ENCODE peak calls at places on chromosomes 11 and 22, in eight cellular contexts. E is stimulated activated effector memory CD8-positive, alpha-beta T cell treated with anti-CD3 and anti-CD28 coated beads, Interleukin-12 subunit alpha, Interleukin-12 subunit beta, amount 100 ng/mL, for 72 hours; M is CD4-positive, alpha-beta T cell; H is glomerular endothelial cell; U is HEK293T; J is PC-9; Y is stimulated activated CD4-positive, alpha-beta T cell treated with anti-CD3 and anti-CD28 coated beads, Interleukin-1b, Interleukin-23, amount 100 ng/mL, for 24 hours; A is stomach. O is an unnamed sample.

GRCh38 chr11:103703437-103703836 is 333.0 kb upstream of the DDI1 start:
- DNase-seq in E (no peak), A (no peak), Y (no peak), M (no peak), J (peak; percentile 34), H (no peak), U (no peak), O (no peak)

GRCh38 chr11:20599424-20600346 is at the start of gene SLC6A5:
- DNase-seq in H (no peak), U (peak; percentile 70), E (no peak), J (no peak), A (no peak), Y (no peak), M (no peak), O (no peak)

GRCh38 chr11:1398506-1399235 is 8.9 kb downstream of the BRSK2 start:
- DNase-seq in Y (no peak), H (no peak), U (no peak), A (no peak), M (no peak), E (no peak), J (no peak), O (no peak)

GRCh38 chr11:46724088-46724487 is 5.1 kb downstream of the F2 start:
- DNase-seq in A (no peak), J (no peak), H (no peak), M (no peak), U (no peak), Y (no peak), E (no peak), O (no peak)

GRCh38 chr11:94504689-94505293 is 7.5 kb upstream of the C11orf97 start:
- DNase-seq in J (peak; percentile 69), E (no peak), U (peak; percentile 40), A (no peak), M (no peak), Y (no peak), H (peak; percentile 67), O (peak; percentile 63)

GRCh38 chr22:37229805-37230672 is 14.0 kb downstream of the RAC2 start:
- DNase-seq in E (peak; percentile 70), J (peak; percentile 75), A (peak; percentile 67), M (peak; percentile 88), H (no peak), U (no peak), Y (peak; percentile 89), O (no peak)

GRCh38 chr22:20401376-20402020 is 7.5 kb downstream of the ZNF74 start:
- DNase-seq in J (no peak), M (no peak), E (no peak), U (no peak), H (no peak), Y (no peak), A (no peak), O (no peak)

GRCh38 chr11:24828938-24829337 is 332.1 kb downstream of the LUZP2 start:
- DNase-seq in J (no peak), H (no peak), A (no peak), U (no peak), E (no peak), M (no peak), Y (no peak), O (no peak)

GRCh38 chr11:72781063-72781312 is 12.9 kb downstream of the STARD10 start:
- DNase-seq in U (no peak), J (peak; percentile 52), Y (no peak), A (peak; percentile 71), M (no peak), E (no peak), H (no peak), O (no peak)

GRCh38 chr11:35087648-35088047 is 51.3 kb upstream of the CD44 start:
- DNase-seq in J (no peak), M (no peak), U (no peak), H (no peak), E (no peak), A (no peak), Y (no peak), O (no peak)

GRCh38 chr22:19787849-19788141 is 27.2 kb downstream of the TBX1 start:
- DNase-seq in U (no peak), E (no peak), A (no peak), J (no peak), M (no peak), Y (no peak), H (no peak), O (no peak)

GRCh38 chr22:25602924-25603323 is 38.4 kb downstream of the GRK3 start:
- DNase-seq in J (no peak), E (no peak), Y (no peak), M (no peak), A (no peak), U (no peak), H (no peak), O (no peak)

GRCh38 chr22:50486561-50487289 is at the start of gene MIOX:
- DNase-seq in A (no peak), Y (no peak), H (no peak), J (peak; percentile 53), U (no peak), E (no peak), M (no peak), O (no peak)

GRCh38 chr11:3796796-3797328 is 492 bp downstream of the NUP98 start:
- DNase-seq in A (no peak), E (no peak), Y (no peak), H (no peak), M (no peak), J (no peak), U (peak; percentile 54), O (no peak)

GRCh38 chr11:111531156-111531555 is 9.4 kb upstream of the LAYN start:
- DNase-seq in M (no peak), H (no peak), J (no peak), E (no peak), A (no peak), Y (no peak), U (no peak), O (no peak)

GRCh38 chr11:45580399-45580798 is 85.0 kb downstream of the CHST1 start:
- DNase-seq in E (no peak), A (no peak), U (peak; percentile 55), J (no peak), Y (no peak), M (no peak), H (peak; percentile 9), O (no peak)

GRCh38 chr22:30824096-30824495 is 129.4 kb downstream of the OSBP2 start:
- DNase-seq in H (no peak), J (no peak), U (no peak), A (no peak), Y (no peak), M (no peak), E (no peak), O (no peak)

GRCh38 chr11:127492025-127492424 is 491.5 kb upstream of the KIRREL3 start:
- DNase-seq in Y (no peak), M (no peak), J (no peak), E (no peak), H (peak; percentile 34), U (no peak), A (no peak), O (no peak)

GRCh38 chr11:3104961-3105790 is 48.0 kb upstream of the CARS1 start:
- DNase-seq in Y (no peak), E (no peak), U (no peak), J (no peak), A (peak; percentile 14), H (no peak), M (peak; percentile 25), O (no peak)

GRCh38 chr22:21991774-21992173 is 9.2 kb upstream of the TOP3B start:
- DNase-seq in Y (no peak), A (no peak), H (no peak), U (no peak), M (no peak), E (no peak), J (no peak), O (no peak)

GRCh38 chr11:133821776-133822175 is 23.5 kb downstream of the SPATA19 start:
- DNase-seq in A (peak; percentile 65), Y (no peak), J (no peak), M (no peak), E (no peak), H (peak; percentile 7), U (peak; percentile 79), O (peak; percentile 37)

GRCh38 chr22:38513063-38513462 is 7.0 kb upstream of the DDX17 start:
- DNase-seq in M (peak; percentile 47), H (no peak), Y (peak; percentile 14), A (no peak), J (no peak), E (no peak), U (peak; percentile 45), O (no peak)

GRCh38 chr22:48084749-48085090 is 1322.3 kb downstream of the TBC1D22A start:
- DNase-seq in A (no peak), M (no peak), E (no peak), H (no peak), Y (no peak), J (no peak), U (no peak), O (no peak)

GRCh38 chr22:38490915-38491314 is 15.2 kb downstream of the DDX17 start:
- DNase-seq in J (peak; percentile 31), A (peak; percentile 77), E (no peak), U (no peak), M (no peak), Y (no peak), H (no peak), O (no peak)